ENCODE peak calls at places on chromosome 6, in four cellular contexts. L is HCT116, N is A549, C is HepG2. I is an unnamed sample.

GRCh38 chr6:46629698-46630097 is 22.9 kb downstream of the CYP39A1 start:
- DNase-seq in N (no peak), L (no peak), C (no peak), I (no peak)

GRCh38 chr6:119728220-119728750 is 378.7 kb upstream of the MAN1A1 start:
- DNase-seq in C (peak), N (no peak), L (no peak), I (no peak)

GRCh38 chr6:36577298-36577697 is 16.9 kb upstream of the SRSF3 start:
- DNase-seq in C (peak), L (peak), N (peak), I (no peak)

GRCh38 chr6:152004036-152004566 is 196.6 kb downstream of the ESR1 start:
- DNase-seq in N (no peak), C (no peak), L (no peak), I (no peak)

GRCh38 chr6:48736486-48737206 is 625.6 kb upstream of the PTCHD4 start:
- DNase-seq in L (no peak), N (no peak), C (no peak), I (no peak)

GRCh38 chr6:113464536-113464935 is 392.6 kb upstream of the MARCKS start:
- DNase-seq in C (no peak), L (no peak), N (no peak), I (no peak)

GRCh38 chr6:39077882-39078594 is 29.5 kb downstream of the GLP1R start:
- DNase-seq in L (no peak), N (no peak), C (no peak), I (no peak)

GRCh38 chr6:44264154-44265002 is 973 bp downstream of the NFKBIE start:
- DNase-seq in N (no peak), L (no peak), C (no peak), I (no peak)

GRCh38 chr6:62150048-62150663 is 135.9 kb downstream of the KHDRBS2 start:
- DNase-seq in C (peak), L (peak), N (peak), I (peak)

GRCh38 chr6:99151634-99152344 is 197.7 kb downstream of the FAXC start:
- DNase-seq in C (peak), N (peak), L (peak), I (peak)

GRCh38 chr6:61833176-61833716 is 452.8 kb downstream of the KHDRBS2 start:
- DNase-seq in L (no peak), C (no peak), N (no peak), I (no peak)

GRCh38 chr6:111871207-111871606 is 2.0 kb downstream of the FYN start:
- DNase-seq in C (no peak), N (no peak), L (no peak), I (no peak)

GRCh38 chr6:138493413-138493812 is 5.9 kb downstream of the NHSL1 start:
- DNase-seq in C (no peak), L (no peak), N (no peak), I (no peak)

GRCh38 chr6:158027590-158028285 is 46.1 kb downstream of the SYNJ2 start:
- DNase-seq in N (peak), C (no peak), L (no peak), I (no peak)

GRCh38 chr6:4435981-4436445 is 300.6 kb upstream of the ECI2 start:
- DNase-seq in C (no peak), L (no peak), N (no peak), I (no peak)

GRCh38 chr6:40295251-40295949 is 291.8 kb downstream of the LRFN2 start:
- DNase-seq in N (no peak), L (no peak), C (no peak), I (no peak)

GRCh38 chr6:21597706-21598273 is 4.2 kb downstream of the SOX4 start:
- DNase-seq in L (no peak), C (no peak), N (no peak), I (no peak)

GRCh38 chr6:44452725-44453124 is 65.2 kb downstream of the CDC5L start:
- DNase-seq in L (no peak), N (peak), C (peak), I (no peak)

GRCh38 chr6:109454483-109455160 is 950 bp downstream of the MICAL1 start:
- DNase-seq in C (no peak), N (no peak), L (no peak), I (no peak)

GRCh38 chr6:169265486-169266131 is 12.0 kb upstream of the THBS2 start:
- DNase-seq in L (no peak), N (no peak), C (no peak), I (no peak)

GRCh38 chr6:79927758-79928157 is 19.6 kb downstream of the ELOVL4 start:
- DNase-seq in L (no peak), C (no peak), N (no peak), I (no peak)

GRCh38 chr6:17640477-17640917 is 40.4 kb downstream of the FAM8A1 start:
- DNase-seq in C (no peak), L (no peak), N (peak), I (no peak)

GRCh38 chr6:20583447-20583806 is 49.2 kb downstream of the CDKAL1 start:
- DNase-seq in N (no peak), L (no peak), C (no peak), I (no peak)

GRCh38 chr6:135299256-135299655 is 118.1 kb downstream of the MYB start:
- DNase-seq in N (peak), C (no peak), L (no peak), I (no peak)

GRCh38 chr6:127634178-127634577 is 57.2 kb downstream of the C6orf58 start:
- DNase-seq in C (no peak), N (no peak), L (no peak), I (no peak)

GRCh38 chr6:41288025-41288777 is 1.7 kb upstream of the TREM1 start:
- DNase-seq in N (no peak), L (no peak), C (peak), I (no peak)

GRCh38 chr6:166650824-166651223 is 23.8 kb upstream of the RPS6KA2 start:
- DNase-seq in C (no peak), N (no peak), L (no peak), I (no peak)
- TF ChIP-seq REST in C (no peak), N (no peak), L (no peak), I (no peak)

DNA sequence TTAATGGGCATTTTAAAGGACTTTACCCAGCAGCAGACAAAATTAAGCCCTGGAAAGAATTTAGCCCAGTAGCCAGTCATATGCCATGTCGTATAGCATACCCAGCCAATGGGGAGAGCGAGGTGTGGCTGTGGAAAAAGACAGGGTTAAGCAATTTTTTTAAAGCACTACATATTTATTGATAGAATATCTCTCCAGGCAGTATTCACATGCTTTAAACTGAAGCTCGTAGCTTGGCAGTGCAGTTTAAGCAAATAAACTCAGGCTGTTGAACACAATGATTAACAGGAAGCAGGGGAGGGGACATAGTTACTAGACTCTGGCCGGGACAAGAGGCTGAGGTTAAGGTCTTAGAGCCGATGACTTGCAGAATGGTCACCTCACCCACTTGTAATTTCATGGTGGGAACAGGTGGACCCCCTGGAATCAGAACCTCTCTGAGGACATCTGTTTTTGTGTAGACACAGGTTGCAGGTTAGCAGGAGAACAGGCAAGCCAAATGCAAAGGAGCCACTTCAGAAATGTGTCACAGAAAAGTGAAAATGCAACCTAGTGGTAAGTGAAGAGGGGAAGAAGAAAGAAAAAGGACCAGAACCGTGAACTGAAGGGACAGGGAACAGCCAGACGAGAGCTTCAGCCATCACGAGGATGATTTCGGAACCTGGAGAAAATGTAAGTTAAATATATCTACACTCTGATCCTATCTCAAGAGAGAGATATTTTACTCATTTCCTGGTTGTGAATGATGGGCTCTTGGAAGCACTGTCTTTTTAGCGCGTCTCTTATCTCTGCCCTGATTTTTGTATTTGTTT is 7.2 kb downstream of the GCNT2 start:
- DNase-seq in C (peak), N (peak), L (no peak), I (peak)
- H3K4me3 ChIP-seq in C (peak), N (peak), L (no peak), I (peak)

GRCh38 chr6:42453649-42454427 is 2.1 kb upstream of the TRERF1 start:
- DNase-seq in C (no peak), L (no peak), N (no peak), I (no peak)
- TF ChIP-seq REST in C (no peak), L (no peak), N (no peak), I (no peak)

DNA sequence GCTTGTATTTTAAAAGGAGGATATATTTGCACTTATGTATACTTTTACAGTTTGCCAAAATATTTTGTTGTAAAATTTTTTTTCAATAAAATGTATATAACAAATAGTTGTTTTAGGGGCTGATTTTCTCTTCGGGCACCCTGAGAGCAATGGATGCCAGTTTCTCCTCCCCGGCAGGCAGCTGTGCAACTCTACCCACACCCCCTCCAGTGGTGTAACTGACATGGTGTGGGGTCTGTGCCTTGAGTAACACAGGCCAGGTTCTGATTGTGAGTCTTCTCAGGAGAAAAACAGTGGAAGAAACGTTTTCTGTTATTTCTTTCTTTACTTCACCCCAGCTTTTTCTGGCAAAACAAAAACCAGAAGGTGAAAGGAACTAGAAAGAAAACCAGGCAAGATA is 6.1 kb downstream of the FOXF2 start:
- DNase-seq in C (no peak), L (no peak), N (no peak), I (no peak)
- H3K4me3 ChIP-seq in C (no peak), L (no peak), N (no peak), I (no peak)

GRCh38 chr6:2999005-2999620 is 581 bp upstream of the NQO2 start:
- DNase-seq in N (peak), C (peak), L (no peak), I (no peak)
- TF ChIP-seq REST in N (no peak), C (no peak), L (no peak), I (no peak)

GRCh38 chr6:82843291-82843885 is 222.3 kb downstream of the UBE3D start:
- DNase-seq in C (no peak), L (no peak), N (no peak), I (no peak)
- H3K4me3 ChIP-seq in C (no peak), L (no peak), N (no peak), I (no peak)

DNA sequence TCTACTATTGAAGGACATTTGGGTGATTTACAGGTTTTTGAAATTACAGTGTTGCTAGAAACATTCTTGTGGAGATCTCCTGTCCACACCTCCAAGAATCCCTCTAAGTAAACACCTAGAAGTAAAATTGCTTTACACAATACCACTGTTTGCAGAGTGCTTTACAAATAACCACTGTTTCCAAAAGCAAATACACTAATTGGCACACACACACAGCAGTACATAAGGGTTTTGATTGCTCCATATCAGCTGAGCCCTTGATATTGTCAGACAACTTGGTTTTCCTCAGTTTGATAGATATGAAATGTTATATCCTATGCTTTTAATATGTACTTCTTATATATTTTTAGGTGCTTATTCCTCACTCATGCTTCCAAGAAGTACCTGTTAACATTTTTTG is 6.3 kb downstream of the HMGN4 start:
- DNase-seq in C (peak), N (no peak), L (no peak), I (no peak)
- TF ChIP-seq REST in C (no peak), N (no peak), L (no peak), I (no peak)

I was measured in Panc1.